ENCODE peak calls at places on chromosomes 3 and 15, in seven cellular contexts. U is AG20443; O is activated naive CD4-positive, alpha-beta T cell; S is EH; I is suprapubic skin; M is C1 segment of cervical spinal cord; T is breast epithelium. D is an unnamed sample.

GRCh38 chr3:35184775-35185174 is 454.6 kb upstream of the ARPP21 start:
- DNase-seq in T (no peak), I (no peak), M (no peak), S (no peak), O (no peak), U (no peak), D (no peak)

GRCh38 chr3:125072310-125072709 is 16.5 kb upstream of the HEG1 start:
- DNase-seq in O (no peak), U (peak), M (no peak), I (no peak), S (peak), T (no peak), D (peak)

GRCh38 chr3:171435143-171435542 is 25.1 kb downstream of the TNIK start:
- DNase-seq in M (no peak), U (no peak), T (no peak), I (no peak), S (no peak), O (no peak), D (no peak)

GRCh38 chr15:88139936-88140335 is 116.6 kb downstream of the NTRK3 start:
- DNase-seq in O (no peak), I (no peak), S (no peak), M (no peak), U (no peak), T (no peak), D (no peak)

GRCh38 chr15:58842713-58843396 is 71.8 kb downstream of the MINDY2 start:
- DNase-seq in I (no peak), T (no peak), U (no peak), M (no peak), O (no peak), S (no peak), D (no peak)

GRCh38 chr15:58483316-58483715 is 51.5 kb downstream of the LIPC start:
- DNase-seq in U (no peak), M (no peak), S (no peak), T (no peak), O (no peak), I (no peak), D (no peak)

GRCh38 chr3:150828997-150829396 is 66.0 kb upstream of the SIAH2 start:
- DNase-seq in T (no peak), O (no peak), M (no peak), S (no peak), U (no peak), I (no peak), D (no peak)

GRCh38 chr3:111531446-111531845 is 10.6 kb upstream of the CD96 start:
- DNase-seq in T (no peak), I (no peak), M (no peak), S (peak), U (peak), O (no peak), D (peak)

GRCh38 chr3:85933326-85933725 is 974.5 kb downstream of the CADM2 start:
- DNase-seq in I (no peak), M (no peak), T (no peak), O (no peak), U (no peak), S (no peak), D (no peak)

GRCh38 chr3:126300761-126301481 is 56.3 kb downstream of the KLF15 start:
- DNase-seq in U (peak), T (no peak), I (no peak), S (peak), O (no peak), M (no peak), D (no peak)

GRCh38 chr15:92652576-92652966 is 3.0 kb downstream of the FAM174B start:
- DNase-seq in M (no peak), O (no peak), T (peak), I (no peak), S (no peak), U (no peak), D (no peak)

GRCh38 chr3:78878789-78879515 is 888.8 kb downstream of the ROBO1 start:
- DNase-seq in T (no peak), O (no peak), S (no peak), U (no peak), I (no peak), M (no peak), D (no peak)

GRCh38 chr15:49467782-49468181 is 44.7 kb downstream of the FGF7 start:
- DNase-seq in T (no peak), M (no peak), O (no peak), I (no peak), S (no peak), U (no peak), D (peak)

GRCh38 chr3:16289144-16289889 is 24.3 kb downstream of the OXNAD1 start:
- DNase-seq in M (no peak), T (no peak), S (peak), O (no peak), U (peak), I (no peak), D (no peak)

GRCh38 chr3:148861277-148861869 is 3.7 kb upstream of the CPA3 start:
- DNase-seq in U (peak), S (peak), O (no peak), M (no peak), I (no peak), T (no peak), D (peak)

GRCh38 chr15:47987908-47988532 is 132.8 kb upstream of the SLC24A5 start:
- DNase-seq in S (peak), O (no peak), I (no peak), T (no peak), M (peak), U (peak), D (peak)

GRCh38 chr3:114308830-114309229 is 15.0 kb downstream of the TIGIT start:
- DNase-seq in T (no peak), S (no peak), O (no peak), M (no peak), I (no peak), U (no peak), D (no peak)

GRCh38 chr3:5250467-5251195 is 63.1 kb downstream of the EDEM1 start:
- DNase-seq in T (no peak), U (peak), I (peak), S (no peak), O (no peak), M (no peak), D (peak)

GRCh38 chr3:172315401-172316091 is 132.7 kb downstream of the GHSR start:
- DNase-seq in I (no peak), U (peak), T (no peak), S (peak), O (no peak), M (no peak), D (no peak)

GRCh38 chr3:141305436-141305835 is 62.9 kb upstream of the ZBTB38 start:
- DNase-seq in S (peak), T (no peak), O (no peak), U (peak), I (no peak), M (no peak), D (peak)

GRCh38 chr15:25087137-25087536 is 132.3 kb downstream of the SNRPN start:
- DNase-seq in S (no peak), M (no peak), U (no peak), O (no peak), I (peak), T (no peak), D (no peak)

GRCh38 chr3:98763076-98763475 is at the start of gene ST3GAL6:
- DNase-seq in S (peak), T (no peak), O (no peak), M (no peak), U (no peak), I (no peak), D (peak)

GRCh38 chr3:99242271-99242670 is 340.8 kb upstream of the DCBLD2 start:
- DNase-seq in O (no peak), M (no peak), U (peak), T (no peak), I (no peak), S (peak), D (peak)

GRCh38 chr3:113436794-113437193 is 4.5 kb downstream of the CFAP44 start:
- DNase-seq in I (no peak), T (no peak), U (peak), O (no peak), S (peak), M (no peak), D (peak)

GRCh38 chr3:188122571-188123169 is 31.3 kb upstream of the LPP start:
- DNase-seq in O (no peak), U (no peak), T (no peak), I (no peak), M (no peak), S (no peak), D (no peak)

GRCh38 chr3:44886561-44886960 is 12.2 kb downstream of the TGM4 start:
- DNase-seq in T (no peak), U (no peak), O (no peak), M (no peak), S (no peak), I (no peak), D (no peak)

GRCh38 chr15:58383876-58384275 is 47.9 kb upstream of the LIPC start:
- DNase-seq in M (no peak), U (no peak), O (no peak), I (no peak), T (no peak), S (no peak), D (no peak)

GRCh38 chr15:93088981-93089854 is at the start of gene RGMA:
- DNase-seq in S (no peak), T (no peak), U (peak), M (no peak), O (no peak), I (no peak), D (peak)